ENCODE peak calls at places on chromosomes 6 and 20, in nine cellular contexts. Q, S, J, C, M, N, V, P and R are unnamed samples. For H3K36me3, the result is how much of the 10 kb centered on the place peaks cover.

GRCh38 chr6:33967966-33968724 is 164.3 kb upstream of the MLN start:
- DNase-seq in P (no peak), C (peak), V (no peak), N (no peak), J (peak), M (peak), Q (no peak), S (no peak), R (peak)

GRCh38 chr6:31041372-31041974 is 31.2 kb downstream of the MUC22 start:
- DNase-seq in Q (no peak), N (no peak), J (no peak), M (no peak), C (no peak), S (no peak), V (no peak), P (peak), R (no peak)

GRCh38 chr20:58382096-58382495 is 6.9 kb upstream of the VAPB start:
- DNase-seq in N (no peak), J (no peak), P (no peak), Q (no peak), S (no peak), C (no peak), M (no peak), V (no peak), R (no peak)

GRCh38 chr6:52482903-52483670 is 62.9 kb downstream of the EFHC1 start:
- DNase-seq in Q (no peak), S (no peak), M (peak), C (no peak), J (no peak), V (no peak), N (no peak), P (no peak), R (no peak)

GRCh38 chr20:63441777-63442493 is 30.5 kb downstream of the KCNQ2 start:
- DNase-seq in N (no peak), M (no peak), P (peak), Q (peak), V (no peak), J (peak), C (peak), S (no peak), R (peak)

GRCh38 chr20:23881371-23881770 is 1.8 kb upstream of the CST5 start:
- DNase-seq in J (no peak), C (no peak), M (no peak), P (no peak), V (no peak), S (no peak), N (no peak), Q (no peak), R (no peak)

GRCh38 chr6:152952866-152953509 is 29.9 kb downstream of the FBXO5 start:
- DNase-seq in J (peak), Q (peak), M (peak), P (no peak), N (no peak), S (no peak), C (no peak), V (no peak), R (no peak)

GRCh38 chr6:46017726-46018125 is 2.1 kb upstream of the CLIC5 start:
- DNase-seq in M (no peak), V (no peak), Q (no peak), P (no peak), C (no peak), J (no peak), N (no peak), S (no peak), R (no peak)

GRCh38 chr20:16719421-16719820 is 10.4 kb upstream of the SNRPB2 start:
- DNase-seq in J (no peak), N (no peak), V (no peak), C (no peak), P (no peak), M (no peak), Q (no peak), S (no peak), R (no peak)

GRCh38 chr20:51523276-51524013 is 19.1 kb downstream of the NFATC2 start:
- DNase-seq in N (no peak), J (no peak), C (no peak), M (no peak), Q (no peak), V (no peak), P (no peak), S (no peak), R (no peak)

GRCh38 chr6:13074746-13075490 is 253.4 kb downstream of the TBC1D7 start:
- DNase-seq in M (no peak), J (no peak), N (no peak), C (no peak), V (no peak), Q (no peak), S (no peak), P (no peak), R (no peak)

GRCh38 chr6:168920289-168920688 is 333.4 kb downstream of the THBS2 start:
- DNase-seq in V (no peak), M (no peak), Q (no peak), P (no peak), C (peak), S (no peak), J (no peak), N (no peak), R (peak)

GRCh38 chr20:3334156-3334943 is 73.1 kb downstream of the DNAAF9 start:
- DNase-seq in Q (no peak), P (no peak), S (no peak), C (no peak), J (no peak), N (no peak), V (no peak), M (no peak), R (no peak)

GRCh38 chr6:66935612-66936011 is 1228.6 kb upstream of the EYS start:
- DNase-seq in Q (no peak), J (no peak), S (no peak), M (no peak), N (no peak), P (no peak), C (no peak), V (no peak), R (no peak)

GRCh38 chr20:44728835-44729342 is 13.7 kb downstream of the CCN5 start:
- DNase-seq in J (peak), Q (peak), N (peak), P (peak), M (no peak), V (peak), S (peak), C (no peak), R (no peak)

GRCh38 chr6:24228681-24229255 is 102.8 kb downstream of the NRSN1 start:
- DNase-seq in C (no peak), N (no peak), P (no peak), J (no peak), M (peak), S (no peak), V (no peak), Q (peak), R (no peak)

GRCh38 chr20:44198872-44199271 is 11.7 kb downstream of the OSER1 start:
- DNase-seq in S (no peak), N (no peak), V (no peak), Q (no peak), M (no peak), C (no peak), J (no peak), P (no peak), R (no peak)

GRCh38 chr20:4234128-4234527 is 218.8 kb upstream of the RNF24 start:
- DNase-seq in Q (no peak), P (peak), M (no peak), V (peak), J (no peak), S (no peak), C (no peak), N (no peak), R (no peak)

GRCh38 chr20:63335711-63336110 is 25.4 kb downstream of the CHRNA4 start:
- DNase-seq in Q (no peak), C (no peak), S (no peak), N (no peak), P (no peak), V (no peak), M (no peak), J (no peak), R (peak)

GRCh38 chr20:41098703-41099250 is 38.6 kb upstream of the PLCG1 start:
- DNase-seq in C (no peak), V (no peak), M (no peak), S (no peak), P (no peak), Q (peak), N (no peak), J (no peak), R (no peak)

GRCh38 chr6:112660626-112661025 is 313.5 kb downstream of the RFPL4B start:
- DNase-seq in V (no peak), J (peak), S (no peak), Q (no peak), N (no peak), P (no peak), C (no peak), M (no peak), R (no peak)

GRCh38 chr6:112311950-112312547 is 35.1 kb upstream of the RFPL4B start:
- DNase-seq in C (no peak), Q (peak), J (peak), P (no peak), M (peak), N (no peak), V (no peak), S (no peak), R (no peak)

GRCh38 chr20:16475225-16475624 is 98.0 kb downstream of the KIF16B start:
- DNase-seq in Q (peak), V (no peak), P (no peak), N (no peak), M (peak), C (no peak), S (no peak), J (no peak), R (peak)

GRCh38 chr6:27149140-27149539 is 98.4 kb upstream of the PRSS16 start:
- DNase-seq in N (no peak), P (no peak), C (no peak), J (no peak), M (peak), S (no peak), V (no peak), Q (no peak), R (no peak)

GRCh38 chr6:32894085-32895005 is 40.4 kb downstream of the PSMB9 start:
- DNase-seq in C (peak), V (peak), M (peak), S (peak), J (peak), Q (peak), N (peak), P (peak), R (peak)

GRCh38 chr20:4071177-4071723 is 55.9 kb upstream of the RNF24 start:
- DNase-seq in C (no peak), Q (peak), P (no peak), M (no peak), N (no peak), J (no peak), V (no peak), S (no peak), R (no peak)

GRCh38 chr20:3751664-3752385 is 15.7 kb downstream of the ADISSP start:
- DNase-seq in V (peak), C (peak), Q (no peak), P (peak), N (peak), J (peak), S (peak), M (no peak), R (peak)

GRCh38 chr6:35691027-35691824 is 2.5 kb upstream of the FKBP5 start:
- DNase-seq in Q (peak), P (peak), V (peak), C (peak), S (peak), M (no peak), J (no peak), N (peak), R (peak)

GRCh38 chr6:154715449-154715848 is 17.8 kb upstream of the SCAF8 start:
- DNase-seq in Q (no peak), S (no peak), M (no peak), P (no peak), N (no peak), V (no peak), J (no peak), C (no peak), R (no peak)

GRCh38 chr6:29107758-29108157 is at the start of gene OR2J3:
- DNase-seq in N (no peak), C (no peak), Q (no peak), V (no peak), P (no peak), S (no peak), J (no peak), M (no peak), R (no peak)
- H3K36me3 ChIP-seq in N (under half), C (under half), Q (under half), V (under half), P (under half), S (under half), J (under half), M (under half), R (under half)

GRCh38 chr6:42618686-42619085 is 54.9 kb downstream of the UBR2 start:
- DNase-seq in Q (peak), J (no peak), M (no peak), N (no peak), S (no peak), P (no peak), V (no peak), C (no peak), R (no peak)
- H3K4me3 ChIP-seq in Q (no peak), J (no peak), M (no peak), N (no peak), S (no peak), P (no peak), V (no peak), C (no peak), R (no peak)

DNA sequence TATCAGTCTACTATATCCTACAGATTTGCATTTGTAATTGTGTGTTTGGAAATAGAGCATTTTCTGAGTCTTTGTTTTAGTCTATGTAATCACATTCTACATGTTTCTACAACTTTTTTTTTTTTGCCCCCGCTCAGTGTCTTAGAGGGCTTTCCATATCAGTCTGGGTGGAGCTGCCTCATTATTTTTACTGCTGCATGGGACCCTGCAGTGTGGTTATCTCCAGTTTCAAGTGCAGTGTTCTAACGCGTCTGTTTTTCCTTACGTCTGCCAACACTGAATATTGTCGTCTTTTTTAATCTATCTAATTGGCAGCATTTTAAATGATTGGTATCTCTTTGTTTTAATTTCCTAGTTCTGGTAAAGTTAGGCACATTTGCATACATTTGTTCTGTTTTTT is 7.9 kb downstream of the CUL9 start:
- DNase-seq in V (no peak), S (no peak), Q (no peak), M (peak), C (no peak), N (no peak), P (no peak), J (no peak), R (no peak)
- H3K36me3 ChIP-seq in V (under half), S (under half), Q (under half), M (under half), C (under half), N (half or more), P (under half), J (under half), R (under half)

DNA sequence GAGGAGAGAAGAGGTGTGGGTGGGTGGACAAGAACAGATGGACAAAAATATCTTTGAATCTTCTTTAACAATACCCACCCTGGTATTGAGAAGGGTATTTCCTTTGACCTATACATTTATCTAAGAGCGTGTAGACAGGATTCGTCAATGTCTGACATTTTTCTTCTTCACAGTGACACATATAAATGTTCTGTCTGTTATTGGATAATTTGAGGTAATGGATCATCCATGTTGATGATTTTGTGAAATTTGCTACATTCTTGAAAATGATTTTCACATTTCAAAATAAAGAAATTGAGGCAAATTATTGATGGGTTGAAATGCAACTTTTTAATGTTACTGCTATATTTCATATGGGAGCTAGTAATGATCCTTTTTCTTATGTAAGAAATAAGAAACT is 770.7 kb upstream of the EPHA7 start:
- DNase-seq in Q (no peak), P (no peak), J (no peak), C (no peak), S (no peak), V (no peak), N (no peak), M (no peak), R (no peak)
- H3K4me3 ChIP-seq in Q (no peak), P (no peak), J (no peak), C (no peak), S (no peak), V (no peak), N (no peak), M (no peak), R (no peak)